ENCODE peak calls at places on chromosomes 3 and 15, in six cellular contexts. N, B, T, G, Y and U are unnamed samples.

GRCh38 chr15:64521726-64522164 is 61.4 kb downstream of the ZNF609 start:
- DNase-seq in N (no peak), B (no peak), T (no peak), G (no peak), Y (no peak), U (peak; percentile 68)

GRCh38 chr3:126052196-126053058 is 31.5 kb downstream of the SLC41A3 start:
- DNase-seq in N (no peak), B (no peak), T (no peak), G (no peak), Y (no peak), U (peak; percentile 27)

GRCh38 chr15:79431636-79432344 is at the start of gene MINAR1:
- DNase-seq in N (no peak), B (no peak), T (no peak), G (no peak), Y (peak; percentile 24), U (peak; percentile 64)

GRCh38 chr3:15120986-15121385 is 22.0 kb upstream of the RBSN start:
- DNase-seq in N (no peak), B (peak; percentile 70), T (no peak), G (no peak), Y (no peak), U (no peak)

GRCh38 chr3:59381282-59381681 is 331.5 kb upstream of the CFAP20DC start:
- DNase-seq in N (no peak), B (no peak), T (no peak), G (no peak), Y (no peak), U (no peak)

GRCh38 chr15:70214266-70214665 is 116.5 kb upstream of the TLE3 start:
- DNase-seq in N (no peak), B (no peak), T (no peak), G (no peak), Y (no peak), U (no peak)

GRCh38 chr15:45664451-45664850 is 29.6 kb downstream of the SQOR start:
- DNase-seq in N (no peak), B (no peak), T (no peak), G (no peak), Y (no peak), U (no peak)

GRCh38 chr15:43204016-43204901 is 16.6 kb downstream of the EPB42 start:
- DNase-seq in N (peak; percentile 29), B (peak; percentile 39), T (peak; percentile 37), G (peak; percentile 75), Y (no peak), U (peak; percentile 52)

GRCh38 chr15:72195101-72195511 is 2.5 kb downstream of the GRAMD2A start:
- DNase-seq in N (no peak), B (no peak), T (no peak), G (no peak), Y (no peak), U (no peak)

GRCh38 chr3:67381667-67382272 is 272.6 kb downstream of the SUCLG2 start:
- DNase-seq in N (no peak), B (no peak), T (no peak), G (no peak), Y (no peak), U (no peak)

GRCh38 chr15:68278345-68279217 is 1.0 kb downstream of the FEM1B start:
- DNase-seq in N (peak; percentile 49), B (peak; percentile 56), T (no peak), G (no peak), Y (no peak), U (no peak)

GRCh38 chr15:52559583-52559982 is 9.2 kb downstream of the ARPP19 start:
- DNase-seq in N (no peak), B (no peak), T (peak; percentile 48), G (peak; percentile 25), Y (no peak), U (no peak)

GRCh38 chr15:101045236-101045646 is 126.1 kb downstream of the LRRK1 start:
- DNase-seq in N (peak; percentile 16), B (no peak), T (peak; percentile 16), G (no peak), Y (peak; percentile 59), U (no peak)

GRCh38 chr15:48060396-48060795 is 60.4 kb upstream of the SLC24A5 start:
- DNase-seq in N (no peak), B (no peak), T (no peak), G (no peak), Y (no peak), U (no peak)

GRCh38 chr3:32077260-32078084 is 28.9 kb upstream of the GPD1L start:
- DNase-seq in N (peak; percentile 88), B (no peak), T (no peak), G (no peak), Y (no peak), U (no peak)

GRCh38 chr3:143226678-143227291 is 107.2 kb downstream of the CHST2 start:
- DNase-seq in N (peak; percentile 31), B (no peak), T (no peak), G (no peak), Y (no peak), U (no peak)

GRCh38 chr15:100902436-100903190 is 16.5 kb upstream of the LRRK1 start:
- DNase-seq in N (peak; percentile 82), B (no peak), T (no peak), G (peak; percentile 89), Y (peak; percentile 90), U (peak; percentile 85)

GRCh38 chr3:45176912-45177311 is 30.7 kb upstream of the CDCP1 start:
- DNase-seq in N (no peak), B (no peak), T (no peak), G (no peak), Y (no peak), U (no peak)

GRCh38 chr15:95160316-95160715 is 929.0 kb downstream of the MCTP2 start:
- DNase-seq in N (no peak), B (no peak), T (no peak), G (no peak), Y (no peak), U (no peak)

GRCh38 chr3:107361633-107362032 is 15.6 kb upstream of the CCDC54 start:
- DNase-seq in N (no peak), B (no peak), T (no peak), G (no peak), Y (no peak), U (no peak)

GRCh38 chr3:160330111-160330510 is 68.9 kb downstream of the IFT80 start:
- DNase-seq in N (no peak), B (no peak), T (no peak), G (no peak), Y (no peak), U (no peak)

GRCh38 chr15:71575474-71576045 is 234.8 kb upstream of the NR2E3 start:
- DNase-seq in N (no peak), B (peak; percentile 11), T (no peak), G (no peak), Y (no peak), U (no peak)

GRCh38 chr3:114308830-114309229 is 15.0 kb downstream of the TIGIT start:
- DNase-seq in N (no peak), B (peak; percentile 34), T (no peak), G (no peak), Y (no peak), U (no peak)

GRCh38 chr3:55556622-55557531 is 69.8 kb upstream of the WNT5A start:
- DNase-seq in N (no peak), B (no peak), T (no peak), G (no peak), Y (no peak), U (no peak)

GRCh38 chr3:172100482-172100881 is 61.1 kb downstream of the FNDC3B start:
- DNase-seq in N (no peak), B (peak; percentile 94), T (no peak), G (no peak), Y (no peak), U (no peak)
- H3K4me1 ChIP-seq in N (no peaks in the 10 kb centered on the region), B (peaks cover 90% of the 10 kb centered on the region), T (peaks cover 15% of the 10 kb centered on the region), G (peaks cover 91% of the 10 kb centered on the region), Y (peaks cover 9% of the 10 kb centered on the region), U (peaks cover 9% of the 10 kb centered on the region)

GRCh38 chr3:177357352-177358084 is 160.2 kb upstream of the TBL1XR1 start:
- DNase-seq in N (peak; percentile 73), B (peak; percentile 89), T (no peak), G (no peak), Y (peak; percentile 28), U (no peak)

GRCh38 chr3:177359601-177360357 is 162.5 kb upstream of the TBL1XR1 start:
- DNase-seq in N (peak; percentile 95), B (peak; percentile 100), T (peak; percentile 97), G (peak; percentile 97), Y (peak; percentile 98), U (peak; percentile 94)

GRCh38 chr3:177358085-177358967 is 161.0 kb upstream of the TBL1XR1 start:
- DNase-seq in N (peak; percentile 83), B (peak; percentile 99), T (peak; percentile 67), G (peak; percentile 85), Y (peak; percentile 57), U (peak; percentile 79)

GRCh38 chr3:177361042-177361938 is 164.0 kb upstream of the TBL1XR1 start:
- DNase-seq in N (no peak), B (peak; percentile 9), T (no peak), G (no peak), Y (no peak), U (no peak)

DNA sequence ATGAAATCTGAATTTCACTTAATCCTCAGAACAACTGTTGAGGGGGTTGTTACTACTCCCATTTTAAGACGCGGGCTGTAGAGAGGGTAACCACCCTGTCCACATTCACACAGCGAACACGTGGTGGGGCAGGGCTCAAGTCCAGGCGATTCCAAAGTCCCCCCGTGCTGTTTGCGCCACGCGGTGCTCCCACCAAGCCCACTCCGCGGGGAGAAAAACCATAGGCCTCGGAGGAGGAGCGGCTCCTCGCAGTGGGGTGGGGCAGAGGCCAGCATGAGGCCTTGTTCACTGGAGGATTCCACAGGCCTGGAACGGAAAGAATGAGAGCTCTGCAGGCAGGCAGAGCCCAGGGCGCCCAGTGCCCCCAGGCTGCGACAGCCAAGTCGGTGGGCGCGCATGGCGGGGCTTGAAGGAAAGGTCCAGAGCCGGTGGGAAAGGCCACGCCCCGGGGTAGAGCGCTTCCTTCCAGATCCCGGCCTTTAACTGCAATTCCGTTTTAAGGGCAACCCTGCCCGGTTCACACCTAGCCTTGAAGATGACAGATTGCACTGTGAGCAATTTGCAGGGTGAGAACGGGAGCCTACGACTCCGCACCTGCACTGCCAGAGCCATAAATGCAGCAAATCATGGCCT is 161.8 kb upstream of the TBL1XR1 start:
- DNase-seq in N (peak; percentile 86), B (peak; percentile 86), T (peak; percentile 39), G (peak; percentile 69), Y (peak; percentile 61), U (peak; percentile 78)
- H3K4me3 ChIP-seq in N (peak overlapping the region; percentile 21), B (peak overlapping the region; percentile 56), T (peak overlapping the region; percentile 75), G (peak overlapping the region; percentile 60), Y (peak overlapping the region; percentile 23), U (no peak overlapping the region)

GRCh38 chr3:3281024-3281423 is 101.5 kb upstream of the CRBN start:
- DNase-seq in N (no peak), B (peak; percentile 61), T (no peak), G (no peak), Y (no peak), U (no peak)
- H3K27ac ChIP-seq in N (no peak overlapping the region), B (no peak overlapping the region), T (no peak overlapping the region), G (no peak overlapping the region), Y (no peak overlapping the region), U (no peak overlapping the region)

GRCh38 chr3:47781326-47781684 is 388 bp downstream of the SMARCC1 start:
- DNase-seq in N (peak; percentile 81), B (peak; percentile 61), T (peak; percentile 85), G (peak; percentile 84), Y (peak; percentile 80), U (peak; percentile 88)

GRCh38 chr3:47782538-47783308 is 1.0 kb upstream of the SMARCC1 start:
- DNase-seq in N (peak; percentile 23), B (peak; percentile 60), T (no peak), G (no peak), Y (no peak), U (no peak)

GRCh38 chr3:47780727-47781325 is 867 bp downstream of the SMARCC1 start:
- DNase-seq in N (no peak), B (no peak), T (no peak), G (no peak), Y (no peak), U (no peak)

GRCh38 chr3:47783673-47784072 is 2.0 kb upstream of the SMARCC1 start:
- DNase-seq in N (no peak), B (no peak), T (no peak), G (no peak), Y (no peak), U (no peak)

GRCh38 chr3:47781685-47782537 is at the start of gene SMARCC1:
- DNase-seq in N (peak; percentile 99), B (peak; percentile 99), T (peak; percentile 99), G (peak; percentile 99), Y (peak; percentile 98), U (peak; percentile 99)
- H3K4me1 ChIP-seq in N (peaks cover 6% of the 10 kb centered on the region), B (peaks cover 15% of the 10 kb centered on the region), T (peaks cover 21% of the 10 kb centered on the region), G (peaks cover 29% of the 10 kb centered on the region), Y (peaks cover 6% of the 10 kb centered on the region), U (no peaks in the 10 kb centered on the region)